ENCODE peak calls at places on chromosomes 16 and 17, in four cellular contexts. One of them, this sample, is unnamed.

GRCh38 chr17:74220966-74221814 is 7.8 kb downstream of the TTYH2 start:
- DNase-seq in HCT116: no peak
- DNase-seq in GM12878: no peak
- DNase-seq in HepG2: no peak
- DNase-seq in this sample: no peak

GRCh38 chr16:75099738-75100615 is 16.6 kb downstream of the LDHD start:
- DNase-seq in GM12878: no peak
- DNase-seq in HepG2: no peak
- DNase-seq in HCT116: no peak
- DNase-seq in this sample: no peak

GRCh38 chr16:86872833-86873232 is 294.5 kb downstream of the FOXL1 start:
- DNase-seq in HCT116: no peak
- DNase-seq in GM12878: no peak
- DNase-seq in HepG2: no peak
- DNase-seq in this sample: no peak

GRCh38 chr17:32298298-32298697 is 32.7 kb downstream of the RHBDL3 start:
- DNase-seq in GM12878: no peak
- DNase-seq in HCT116: no peak
- DNase-seq in HepG2: no peak
- DNase-seq in this sample: no peak

GRCh38 chr16:19389246-19389645 is 28.4 kb upstream of the TMC5 start:
- DNase-seq in HepG2: peak; percentile 74
- DNase-seq in HCT116: no peak
- DNase-seq in GM12878: peak; percentile 8
- DNase-seq in this sample: peak; percentile 55

GRCh38 chr17:64634217-64634616 is 27.9 kb downstream of the SMURF2 start:
- DNase-seq in HepG2: no peak
- DNase-seq in GM12878: no peak
- DNase-seq in HCT116: no peak
- DNase-seq in this sample: no peak

GRCh38 chr17:39147221-39148185 is 3.9 kb downstream of the PLXDC1 start:
- DNase-seq in HepG2: no peak
- DNase-seq in HCT116: no peak
- DNase-seq in GM12878: no peak
- DNase-seq in this sample: no peak

GRCh38 chr16:88302666-88303065 is 80.1 kb upstream of the ZNF469 start:
- DNase-seq in GM12878: no peak
- DNase-seq in HepG2: no peak
- DNase-seq in HCT116: no peak
- DNase-seq in this sample: no peak

GRCh38 chr16:31480851-31481250 is 2.1 kb upstream of the SLC5A2 start:
- DNase-seq in HCT116: no peak
- DNase-seq in GM12878: no peak
- DNase-seq in HepG2: no peak
- DNase-seq in this sample: no peak

GRCh38 chr16:86609115-86609514 is 30.8 kb downstream of the FOXL1 start:
- DNase-seq in HepG2: no peak
- DNase-seq in GM12878: no peak
- DNase-seq in HCT116: no peak
- DNase-seq in this sample: peak; percentile 30

GRCh38 chr17:64519601-64520000 is 12.8 kb downstream of the CEP95 start:
- DNase-seq in HepG2: no peak
- DNase-seq in GM12878: no peak
- DNase-seq in HCT116: no peak
- DNase-seq in this sample: no peak

GRCh38 chr17:13460646-13461045 is 141.1 kb downstream of the HS3ST3A1 start:
- DNase-seq in GM12878: no peak
- DNase-seq in HCT116: no peak
- DNase-seq in HepG2: no peak
- DNase-seq in this sample: no peak

GRCh38 chr16:85330694-85331188 is 218.5 kb upstream of the CIBAR2 start:
- DNase-seq in HCT116: peak; percentile 86
- DNase-seq in GM12878: no peak
- DNase-seq in HepG2: peak; percentile 72
- DNase-seq in this sample: peak; percentile 92

GRCh38 chr16:75603241-75603640 is 19.8 kb downstream of the ADAT1 start:
- DNase-seq in HCT116: no peak
- DNase-seq in GM12878: no peak
- DNase-seq in HepG2: no peak
- DNase-seq in this sample: no peak

GRCh38 chr16:89502319-89502843 is 5.8 kb upstream of the SPG7 start:
- DNase-seq in HCT116: peak; percentile 63
- DNase-seq in HepG2: peak; percentile 70
- DNase-seq in GM12878: no peak
- DNase-seq in this sample: no peak

GRCh38 chr16:57537194-57537505 is 779 bp upstream of the CCDC102A start:
- DNase-seq in HepG2: no peak
- DNase-seq in GM12878: no peak
- DNase-seq in HCT116: no peak
- DNase-seq in this sample: no peak

GRCh38 chr17:21059761-21060160 is 16.9 kb upstream of the USP22 start:
- DNase-seq in HepG2: no peak
- DNase-seq in GM12878: no peak
- DNase-seq in HCT116: no peak
- DNase-seq in this sample: no peak

GRCh38 chr17:30920282-30920681 is 1.5 kb upstream of the ADAP2 start:
- DNase-seq in GM12878: no peak
- DNase-seq in HCT116: no peak
- DNase-seq in HepG2: peak; percentile 27
- DNase-seq in this sample: no peak

GRCh38 chr17:29722411-29723198 is 99.9 kb upstream of the CORO6 start:
- DNase-seq in HepG2: no peak
- DNase-seq in HCT116: no peak
- DNase-seq in GM12878: peak; percentile 96
- DNase-seq in this sample: no peak

GRCh38 chr16:73011926-73012325 is 36.0 kb downstream of the ZFHX3 start:
- DNase-seq in HCT116: no peak
- DNase-seq in GM12878: no peak
- DNase-seq in HepG2: no peak
- DNase-seq in this sample: no peak

GRCh38 chr17:71224824-71225575 is 895.8 kb upstream of the SOX9 start:
- DNase-seq in GM12878: no peak
- DNase-seq in HCT116: no peak
- DNase-seq in HepG2: no peak
- DNase-seq in this sample: no peak

GRCh38 chr16:48024042-48024441 is 131.8 kb downstream of the ABCC12 start:
- DNase-seq in HCT116: no peak
- DNase-seq in HepG2: no peak
- DNase-seq in GM12878: no peak
- DNase-seq in this sample: no peak

GRCh38 chr16:63146251-63146650 is 1110.0 kb upstream of the CDH8 start:
- DNase-seq in HCT116: no peak
- DNase-seq in HepG2: no peak
- DNase-seq in GM12878: no peak
- DNase-seq in this sample: no peak

GRCh38 chr17:29251969-29252866 is 5.6 kb downstream of the CRYBA1 start:
- DNase-seq in HepG2: no peak
- DNase-seq in GM12878: no peak
- DNase-seq in HCT116: no peak
- DNase-seq in this sample: no peak

GRCh38 chr16:57203451-57203850 is 17.3 kb downstream of the RSPRY1 start:
- DNase-seq in HCT116: no peak
- DNase-seq in GM12878: no peak
- DNase-seq in HepG2: no peak
- DNase-seq in this sample: no peak

GRCh38 chr16:58499092-58499511 is 841 bp upstream of the NDRG4 start:
- DNase-seq in GM12878: no peak
- DNase-seq in HCT116: no peak
- DNase-seq in HepG2: no peak
- DNase-seq in this sample: no peak

GRCh38 chr16:81071816-81072215 is 5.2 kb downstream of the C16orf46 start:
- DNase-seq in GM12878: no peak
- DNase-seq in HCT116: peak; percentile 28
- DNase-seq in HepG2: peak; percentile 63
- DNase-seq in this sample: no peak

GRCh38 chr17:22692066-22692800 is 999.9 kb downstream of the KCNJ18 start:
- DNase-seq in HCT116: no peak
- DNase-seq in GM12878: no peak
- DNase-seq in HepG2: no peak
- DNase-seq in this sample: no peak

GRCh38 chr17:74442670-74443515 is 11.0 kb downstream of the GPRC5C start:
- DNase-seq in GM12878: no peak
- DNase-seq in HepG2: peak; percentile 95
- DNase-seq in HCT116: peak; percentile 89
- DNase-seq in this sample: no peak

GRCh38 chr17:62064029-62064790 is 868 bp downstream of the MED13 start:
- DNase-seq in GM12878: no peak
- DNase-seq in HepG2: no peak
- DNase-seq in HCT116: no peak
- DNase-seq in this sample: no peak

GRCh38 chr16:4702466-4702808 is 9.1 kb downstream of the NUDT16L1 start:
- DNase-seq in HCT116: no peak
- DNase-seq in GM12878: no peak
- DNase-seq in HepG2: peak; percentile 44
- DNase-seq in this sample: no peak

GRCh38 chr16:22897184-22897583 is 83.2 kb downstream of the HS3ST2 start:
- DNase-seq in HCT116: no peak
- DNase-seq in HepG2: no peak
- DNase-seq in GM12878: no peak
- DNase-seq in this sample: no peak

GRCh38 chr17:55056530-55056929 is 88.0 kb downstream of the STXBP4 start:
- DNase-seq in HepG2: peak; percentile 31
- DNase-seq in GM12878: no peak
- DNase-seq in HCT116: no peak
- DNase-seq in this sample: no peak

GRCh38 chr17:66819466-66819865 is 15.5 kb upstream of the CACNG5 start:
- DNase-seq in HepG2: no peak
- DNase-seq in HCT116: no peak
- DNase-seq in GM12878: no peak
- DNase-seq in this sample: no peak

GRCh38 chr17:9360610-9361571 is 214.7 kb downstream of the STX8 start:
- DNase-seq in GM12878: no peak
- DNase-seq in HCT116: no peak
- DNase-seq in HepG2: peak; percentile 90
- DNase-seq in this sample: no peak

GRCh38 chr17:1880851-1881630 is 51.2 kb downstream of the RPA1 start:
- DNase-seq in GM12878: no peak
- DNase-seq in HepG2: no peak
- DNase-seq in HCT116: no peak
- DNase-seq in this sample: no peak

GRCh38 chr16:14303182-14303618 is 232.1 kb downstream of the MRTFB start:
- DNase-seq in GM12878: no peak
- DNase-seq in HCT116: no peak
- DNase-seq in HepG2: no peak
- DNase-seq in this sample: no peak
- TF ChIP-seq ZNF274 in GM12878: no peak
- TF ChIP-seq ZNF274 in HCT116: no peak
- TF ChIP-seq ZNF274 in HepG2: no peak
- TF ChIP-seq ZNF274 in this sample: no peak

DNA sequence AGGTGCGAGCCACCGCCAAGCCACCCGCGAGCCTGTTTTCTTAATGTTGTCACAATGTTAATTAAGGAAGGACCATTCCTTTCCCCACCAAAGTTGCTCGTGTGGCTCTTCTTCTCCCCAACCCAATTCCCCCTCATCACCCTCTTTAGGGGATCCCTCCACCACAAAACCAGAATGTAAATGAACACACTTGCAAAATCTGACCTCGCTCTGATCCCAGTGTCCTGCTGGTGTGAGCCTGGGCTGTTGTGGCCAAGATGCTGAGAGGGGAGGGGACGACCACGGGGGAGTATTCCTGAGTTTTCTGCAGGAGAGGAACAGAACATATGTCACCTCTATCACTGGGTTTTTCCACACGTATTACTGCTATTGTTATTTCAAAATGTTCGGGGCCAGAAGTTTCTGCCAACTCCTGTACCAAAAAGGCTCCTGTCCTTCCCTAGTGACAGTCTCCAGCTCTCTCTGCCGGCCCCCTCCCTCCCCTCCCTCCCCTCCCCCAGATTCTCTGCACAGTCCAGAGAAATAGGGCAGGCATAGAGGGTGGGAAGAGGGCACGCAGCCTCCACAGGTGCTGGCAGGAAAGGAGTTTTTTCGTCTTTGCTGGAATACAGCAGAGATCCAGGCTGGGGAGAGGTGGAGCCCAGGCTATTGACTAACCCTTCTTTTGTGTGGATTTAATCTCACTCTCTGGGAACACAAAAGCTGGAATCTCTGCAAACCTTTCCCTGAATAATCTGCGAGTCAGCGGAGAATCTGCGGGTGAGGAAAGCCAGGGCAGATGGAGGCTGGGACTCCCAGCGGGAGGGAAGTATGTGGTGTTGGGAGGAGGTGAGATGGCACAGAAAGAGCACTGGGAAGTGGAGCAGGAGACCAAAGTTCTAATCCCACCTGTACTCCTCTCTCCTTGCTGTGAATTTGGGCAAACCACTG is 4.5 kb upstream of the CA4 start:
- DNase-seq in HepG2: no peak
- DNase-seq in GM12878: no peak
- DNase-seq in HCT116: no peak
- DNase-seq in this sample: no peak
- H3K4me1 ChIP-seq in HepG2: peaks cover 32% of the 10 kb centered on the region
- H3K4me1 ChIP-seq in GM12878: no peaks in the 10 kb centered on the region
- H3K4me1 ChIP-seq in HCT116: peaks cover 18% of the 10 kb centered on the region
- H3K4me1 ChIP-seq in this sample: peaks cover 27% of the 10 kb centered on the region

GRCh38 chr17:63412234-63412633 is 33.9 kb downstream of the CYB561 start:
- DNase-seq in HCT116: no peak
- DNase-seq in GM12878: no peak
- DNase-seq in HepG2: no peak
- DNase-seq in this sample: no peak
- H3K9ac ChIP-seq in HCT116: no peak overlapping the region
- H3K9ac ChIP-seq in GM12878: no peak overlapping the region
- H3K9ac ChIP-seq in HepG2: no peak overlapping the region
- H3K9ac ChIP-seq in this sample: no peak overlapping the region

GRCh38 chr16:11784048-11784780 is 12.8 kb downstream of the ZC3H7A start:
- DNase-seq in HepG2: no peak
- DNase-seq in HCT116: no peak
- DNase-seq in GM12878: no peak
- DNase-seq in this sample: no peak

GRCh38 chr16:11780988-11781680 is 15.9 kb downstream of the ZC3H7A start:
- DNase-seq in GM12878: no peak
- DNase-seq in HepG2: no peak
- DNase-seq in HCT116: no peak
- DNase-seq in this sample: no peak

GRCh38 chr16:11779074-11779473 is 18.0 kb downstream of the ZC3H7A start:
- DNase-seq in HCT116: no peak
- DNase-seq in GM12878: no peak
- DNase-seq in HepG2: no peak
- DNase-seq in this sample: no peak

GRCh38 chr16:11781773-11782172 is 15.3 kb downstream of the ZC3H7A start:
- DNase-seq in HepG2: no peak
- DNase-seq in GM12878: peak; percentile 51
- DNase-seq in HCT116: no peak
- DNase-seq in this sample: no peak

GRCh38 chr16:11783319-11784047 is 13.6 kb downstream of the ZC3H7A start:
- DNase-seq in HCT116: no peak
- DNase-seq in GM12878: peak; percentile 89
- DNase-seq in HepG2: no peak
- DNase-seq in this sample: no peak
- TF ChIP-seq ZNF274 in HCT116: no peak
- TF ChIP-seq ZNF274 in GM12878: no peak
- TF ChIP-seq ZNF274 in HepG2: no peak
- TF ChIP-seq ZNF274 in this sample: no peak